ENCODE peak calls at places on chromosomes 12 and 14, in four cellular contexts. N is cardiac muscle cell, Q is astrocyte, K is heart left ventricle. R is an unnamed sample.

GRCh38 chr12:131208425-131208824 is 254.7 kb downstream of the ADGRD1 start:
- DNase-seq in Q (no peak), K (no peak), N (no peak), R (no peak)

GRCh38 chr12:5830121-5830520 is 114.9 kb downstream of the ANO2 start:
- DNase-seq in Q (no peak), K (no peak), N (no peak), R (no peak)

GRCh38 chr12:110927545-110927944 is 7.2 kb upstream of the MYL2 start:
- DNase-seq in Q (no peak), K (no peak), N (no peak), R (no peak)

GRCh38 chr12:115640929-115641328 is 636.6 kb downstream of the MED13L start:
- DNase-seq in K (no peak), Q (peak), N (no peak), R (no peak)

GRCh38 chr14:39406560-39406959 is 25.7 kb downstream of the FBXO33 start:
- DNase-seq in K (no peak), Q (no peak), N (no peak), R (no peak)

GRCh38 chr12:27284751-27285150 is 40.7 kb downstream of the STK38L start:
- DNase-seq in K (no peak), Q (peak), N (no peak), R (no peak)

GRCh38 chr12:25102402-25102801 is 92.6 kb downstream of the DNAI7 start:
- DNase-seq in N (no peak), Q (no peak), K (no peak), R (no peak)

GRCh38 chr12:126895946-126896520 is 1370.9 kb upstream of the TMEM132C start:
- DNase-seq in N (no peak), Q (peak), K (no peak), R (no peak)

GRCh38 chr12:109115758-109116610 is at the start of gene ACACB:
- DNase-seq in N (peak), K (peak), Q (no peak), R (no peak)

GRCh38 chr12:117857632-117858274 is 111.0 kb downstream of the KSR2 start:
- DNase-seq in N (peak), K (no peak), Q (peak), R (no peak)

GRCh38 chr14:88198441-88198840 is 124.6 kb downstream of the KCNK10 start:
- DNase-seq in N (no peak), Q (no peak), K (no peak), R (no peak)

GRCh38 chr14:98136420-98136819 is 1135.6 kb downstream of the BCL11B start:
- DNase-seq in Q (no peak), N (no peak), K (no peak), R (no peak)

GRCh38 chr14:94389731-94390371 is 1.4 kb upstream of the SERPINA1 start:
- DNase-seq in N (no peak), Q (no peak), K (no peak), R (no peak)

GRCh38 chr12:22256076-22256475 is 78.4 kb downstream of the ST8SIA1 start:
- DNase-seq in K (no peak), Q (no peak), N (no peak), R (no peak)

GRCh38 chr12:3295648-3296408 is 195.2 kb upstream of the PRMT8 start:
- DNase-seq in Q (peak), N (no peak), K (peak), R (no peak)

GRCh38 chr12:128980623-128981022 is 127.3 kb downstream of the GLT1D1 start:
- DNase-seq in Q (no peak), K (no peak), N (no peak), R (no peak)

GRCh38 chr12:128974881-128975280 is 121.6 kb downstream of the GLT1D1 start:
- DNase-seq in K (no peak), N (no peak), Q (no peak), R (no peak)

GRCh38 chr12:128971802-128972201 is 118.5 kb downstream of the GLT1D1 start:
- DNase-seq in K (no peak), N (no peak), Q (no peak), R (no peak)

GRCh38 chr12:128973883-128974681 is 120.8 kb downstream of the GLT1D1 start:
- DNase-seq in Q (no peak), N (no peak), K (no peak), R (no peak)

GRCh38 chr12:128976120-128976519 is 122.8 kb downstream of the GLT1D1 start:
- DNase-seq in K (no peak), N (peak), Q (no peak), R (no peak)
- TF ChIP-seq CTCF in K (no peak), N (no peak), Q (no peak), R (peak)

DNA sequence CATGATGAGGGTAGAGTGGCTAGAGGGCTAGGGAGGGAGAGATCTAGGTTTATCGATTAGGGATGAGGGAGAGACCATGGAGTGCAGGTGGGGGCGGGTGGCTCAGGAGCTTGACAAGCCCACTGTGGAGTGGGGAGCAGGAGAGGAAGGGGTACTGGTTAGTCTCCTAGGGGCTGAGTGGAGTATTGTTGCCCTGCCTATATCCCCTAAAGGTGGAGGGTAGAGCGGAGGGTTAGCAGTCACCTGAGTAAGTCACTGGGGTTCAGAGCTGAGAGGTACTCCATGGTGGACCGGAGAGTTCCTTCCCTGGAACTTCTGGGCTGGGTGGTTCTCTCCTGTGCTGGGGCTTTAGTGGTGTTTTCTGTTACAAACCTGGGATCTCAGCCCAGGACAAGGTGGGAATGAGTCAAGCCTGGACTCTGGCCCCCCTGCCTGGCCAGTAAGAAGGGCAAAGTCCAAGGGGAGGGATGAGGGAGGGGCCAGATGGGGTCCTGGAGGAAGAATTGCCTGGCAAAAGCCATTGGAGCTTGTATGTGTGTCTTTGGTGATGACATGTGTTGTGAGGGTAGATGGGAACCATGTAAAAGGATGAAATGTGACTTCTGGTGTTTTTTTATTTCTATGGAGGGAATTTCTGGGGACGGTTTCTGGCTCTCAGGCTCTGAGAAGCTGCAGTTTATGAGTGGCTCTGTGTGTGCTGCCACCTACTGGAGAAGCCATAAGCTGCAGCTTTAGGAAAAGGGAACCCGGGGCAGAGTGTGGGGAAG is at the start of gene CIDEB:
- DNase-seq in Q (no peak), K (peak), N (peak), R (no peak)
- TF ChIP-seq CTCF in Q (peak), K (peak), N (peak), R (peak)

GRCh38 chr12:120814903-120815429 is 89.2 kb downstream of the SPPL3 start:
- DNase-seq in Q (no peak), N (no peak), K (no peak), R (no peak)
- TF ChIP-seq CTCF in Q (no peak), N (no peak), K (no peak), R (no peak)

GRCh38 chr14:69153848-69154208 is 909 bp upstream of the DCAF5 start:
- DNase-seq in Q (peak), K (no peak), N (peak), R (no peak)

GRCh38 chr14:69156224-69156623 is 3.3 kb upstream of the DCAF5 start:
- DNase-seq in N (no peak), K (no peak), Q (no peak), R (no peak)

GRCh38 chr14:69152944-69153847 is at the start of gene DCAF5:
- DNase-seq in N (peak), Q (peak), K (peak), R (peak)

GRCh38 chr14:69152181-69152943 is 557 bp downstream of the DCAF5 start:
- DNase-seq in N (peak), Q (peak), K (no peak), R (no peak)

GRCh38 chr14:69154779-69155178 is 1.9 kb upstream of the DCAF5 start:
- DNase-seq in N (peak), Q (peak), K (no peak), R (no peak)
- TF ChIP-seq CTCF in N (no peak), Q (no peak), K (no peak), R (peak)

DNA sequence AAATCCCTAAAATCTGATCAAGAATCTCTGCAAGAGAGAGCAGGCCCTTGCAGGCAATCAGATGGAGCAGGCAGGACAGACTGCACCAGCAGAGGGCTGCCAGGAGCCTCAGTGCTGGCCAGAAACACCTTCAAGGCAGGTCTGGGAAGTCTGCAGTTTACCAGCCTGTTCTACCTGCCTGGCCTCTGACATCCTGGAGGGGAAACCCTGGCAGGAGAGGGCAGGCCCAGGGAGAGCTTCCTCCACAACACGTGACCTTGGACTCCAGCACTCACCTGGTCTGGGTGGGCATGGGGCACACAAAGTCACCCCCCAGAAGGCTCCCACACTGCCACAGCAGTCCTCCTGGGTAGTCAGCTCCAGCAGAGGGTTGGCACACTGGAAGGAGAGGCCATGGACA is 56.0 kb downstream of the ISCA2 start:
- DNase-seq in Q (no peak), N (no peak), K (no peak), R (no peak)
- TF ChIP-seq CTCF in Q (no peak), N (peak), K (peak), R (no peak)

DNA sequence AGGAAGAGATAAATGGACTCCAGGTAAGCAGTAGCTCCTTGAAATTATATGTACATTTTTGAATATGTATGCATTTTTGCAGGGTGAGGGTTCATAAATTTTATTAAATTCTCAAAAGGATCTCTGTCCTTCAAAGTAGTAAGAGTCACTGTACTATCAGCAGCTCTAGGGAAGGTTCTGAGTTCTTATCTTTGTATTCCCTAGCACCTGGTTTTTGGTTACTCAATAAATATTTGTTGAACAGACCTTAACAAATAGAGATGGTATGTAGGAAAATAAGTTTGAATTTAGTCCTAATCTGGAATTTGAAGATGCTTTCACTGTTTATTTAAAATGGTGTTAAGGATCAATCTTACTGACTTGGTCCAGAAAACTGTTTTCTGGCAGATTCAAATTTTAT is 18.3 kb downstream of the LEMD3 start:
- DNase-seq in K (no peak), Q (no peak), N (no peak), R (no peak)
- TF ChIP-seq CTCF in K (no peak), Q (no peak), N (no peak), R (no peak)

R was measured in type B pancreatic cell.